ENCODE peak calls at places on chromosome 19, in seven cellular contexts. U is H9, Z is kidney tubule cell, R is H7, K is NCI-H1930, S is HTR-8/SVneo, A is myocyte. I is an unnamed sample.
A peak's percentile ranks its signal among the peaks of the same experiment; 100 is the strongest.

GRCh38 chr19:47663911-47664771 is 49.1 kb upstream of the EHD2 start:
- DNase-seq in U (no peak), Z (peak; percentile 80), R (no peak), K (no peak), S (peak; percentile 69), A (peak; percentile 96), I (no peak)

GRCh38 chr19:39506944-39507714 is 7.8 kb upstream of the SELENOV start:
- DNase-seq in U (peak; percentile 82), Z (peak; percentile 65), R (peak; percentile 97), K (no peak), S (peak; percentile 89), A (peak; percentile 52), I (no peak)

GRCh38 chr19:13089139-13089856 is 13.4 kb downstream of the LYL1 start:
- DNase-seq in U (peak; percentile 79), Z (peak; percentile 29), R (peak; percentile 94), K (no peak), S (peak; percentile 41), A (no peak), I (peak; percentile 10)

GRCh38 chr19:9032136-9032626 is 22.0 kb upstream of the MUC16 start:
- DNase-seq in U (no peak), Z (peak; percentile 47), R (no peak), K (no peak), S (no peak), A (no peak), I (no peak)

GRCh38 chr19:33752018-33752790 is 44.5 kb upstream of the KCTD15 start:
- DNase-seq in U (no peak), Z (no peak), R (no peak), K (no peak), S (no peak), A (no peak), I (no peak)

GRCh38 chr19:1123381-1123780 is 19.6 kb downstream of the GPX4 start:
- DNase-seq in U (no peak), Z (no peak), R (no peak), K (no peak), S (no peak), A (no peak), I (no peak)

GRCh38 chr19:5472303-5472702 is 17.1 kb downstream of the ZNRF4 start:
- DNase-seq in U (no peak), Z (no peak), R (no peak), K (no peak), S (no peak), A (no peak), I (no peak)

GRCh38 chr19:3216874-3217273 is 7.6 kb upstream of the CELF5 start:
- DNase-seq in U (no peak), Z (no peak), R (no peak), K (no peak), S (no peak), A (no peak), I (no peak)

GRCh38 chr19:15860522-15860921 is 37.4 kb downstream of the CYP4F2 start:
- DNase-seq in U (no peak), Z (no peak), R (no peak), K (no peak), S (no peak), A (no peak), I (no peak)

GRCh38 chr19:3517638-3518037 is 11.5 kb downstream of the FZR1 start:
- DNase-seq in U (no peak), Z (no peak), R (no peak), K (no peak), S (no peak), A (no peak), I (no peak)

GRCh38 chr19:13169769-13170168 is 19.6 kb downstream of the IER2 start:
- DNase-seq in U (no peak), Z (peak; percentile 87), R (no peak), K (no peak), S (peak; percentile 69), A (peak; percentile 61), I (no peak)

GRCh38 chr19:44112802-44113137 is 429 bp upstream of the ZNF225 start:
- DNase-seq in U (no peak), Z (no peak), R (no peak), K (no peak), S (no peak), A (no peak), I (no peak)

GRCh38 chr19:45508931-45509691 is 1.8 kb downstream of the VASP start:
- DNase-seq in U (peak; percentile 88), Z (peak; percentile 80), R (peak; percentile 94), K (no peak), S (peak; percentile 80), A (peak; percentile 77), I (no peak)

GRCh38 chr19:1825909-1826556 is 14.0 kb upstream of the ATP8B3 start:
- DNase-seq in U (peak; percentile 90), Z (peak; percentile 72), R (peak; percentile 99), K (peak; percentile 37), S (peak; percentile 82), A (peak; percentile 74), I (peak; percentile 67)

GRCh38 chr19:16363133-16363851 is 38.7 kb downstream of the KLF2 start:
- DNase-seq in U (no peak), Z (no peak), R (no peak), K (no peak), S (no peak), A (no peak), I (no peak)

GRCh38 chr19:18541992-18542935 is 1.1 kb downstream of the FKBP8 start:
- DNase-seq in U (peak; percentile 40), Z (no peak), R (peak; percentile 88), K (no peak), S (no peak), A (no peak), I (no peak)

GRCh38 chr19:41821003-41821735 is 23.3 kb downstream of the LYPD4 start:
- DNase-seq in U (peak; percentile 76), Z (peak; percentile 65), R (peak; percentile 91), K (peak; percentile 68), S (peak; percentile 50), A (peak; percentile 15), I (peak; percentile 81)

GRCh38 chr19:5165697-5166019 is 175.0 kb downstream of the PTPRS start:
- DNase-seq in U (no peak), Z (no peak), R (no peak), K (no peak), S (no peak), A (no peak), I (no peak)

GRCh38 chr19:30183807-30184490 is 188.2 kb upstream of the ZNF536 start:
- DNase-seq in U (no peak), Z (no peak), R (no peak), K (no peak), S (no peak), A (no peak), I (no peak)

GRCh38 chr19:35348909-35349611 is 1.4 kb downstream of the FFAR1 start:
- DNase-seq in U (peak; percentile 37), Z (no peak), R (peak; percentile 70), K (no peak), S (no peak), A (no peak), I (no peak)

GRCh38 chr19:13932911-13933393 is 5.3 kb downstream of the PODNL1 start:
- DNase-seq in U (no peak), Z (no peak), R (peak; percentile 56), K (no peak), S (no peak), A (no peak), I (no peak)